ENCODE peak calls at places on chromosomes 16 and 17, in five cellular contexts. One of them, this sample, is unnamed.

GRCh38 chr17:66228887-66229782 is at the start of gene APOH:
- DNase-seq in glutamatergic neuron: no peak
- DNase-seq in AG09319: no peak
- DNase-seq in retinal pigment epithelial cell: no peak
- DNase-seq in epithelial cell of esophagus: no peak
- DNase-seq in this sample: no peak

GRCh38 chr16:1972490-1972877 is 631 bp downstream of the TBL3 start:
- DNase-seq in glutamatergic neuron: no peak
- DNase-seq in AG09319: no peak
- DNase-seq in retinal pigment epithelial cell: no peak
- DNase-seq in epithelial cell of esophagus: peak; percentile 59
- DNase-seq in this sample: no peak

GRCh38 chr16:16890964-16891363 is 512.0 kb downstream of the NPIPA7 start:
- DNase-seq in glutamatergic neuron: no peak
- DNase-seq in AG09319: no peak
- DNase-seq in retinal pigment epithelial cell: no peak
- DNase-seq in epithelial cell of esophagus: no peak
- DNase-seq in this sample: no peak

GRCh38 chr16:50313596-50314483 is 47.5 kb downstream of the ADCY7 start:
- DNase-seq in glutamatergic neuron: no peak
- DNase-seq in AG09319: no peak
- DNase-seq in retinal pigment epithelial cell: no peak
- DNase-seq in epithelial cell of esophagus: peak; percentile 41
- DNase-seq in this sample: peak; percentile 14

GRCh38 chr16:86201746-86202145 is 302.8 kb downstream of the IRF8 start:
- DNase-seq in glutamatergic neuron: no peak
- DNase-seq in AG09319: no peak
- DNase-seq in retinal pigment epithelial cell: no peak
- DNase-seq in epithelial cell of esophagus: no peak
- DNase-seq in this sample: no peak

GRCh38 chr16:9225527-9226316 is 134.3 kb downstream of the HAPSTR1 start:
- DNase-seq in glutamatergic neuron: peak; percentile 39
- DNase-seq in AG09319: no peak
- DNase-seq in retinal pigment epithelial cell: no peak
- DNase-seq in epithelial cell of esophagus: no peak
- DNase-seq in this sample: no peak

GRCh38 chr16:4800290-4801041 is 2.0 kb downstream of the ROGDI start:
- DNase-seq in glutamatergic neuron: peak; percentile 70
- DNase-seq in AG09319: no peak
- DNase-seq in retinal pigment epithelial cell: no peak
- DNase-seq in epithelial cell of esophagus: peak; percentile 62
- DNase-seq in this sample: no peak

GRCh38 chr17:30594223-30594952 is 117.2 kb downstream of the GOSR1 start:
- DNase-seq in glutamatergic neuron: no peak
- DNase-seq in AG09319: no peak
- DNase-seq in retinal pigment epithelial cell: no peak
- DNase-seq in epithelial cell of esophagus: no peak
- DNase-seq in this sample: no peak

GRCh38 chr17:40343126-40344119 is 21.1 kb downstream of the GJD3 start:
- DNase-seq in glutamatergic neuron: no peak
- DNase-seq in AG09319: no peak
- DNase-seq in retinal pigment epithelial cell: no peak
- DNase-seq in epithelial cell of esophagus: no peak
- DNase-seq in this sample: no peak

GRCh38 chr17:1056761-1057160 is 59.8 kb downstream of the TIMM22 start:
- DNase-seq in glutamatergic neuron: no peak
- DNase-seq in AG09319: no peak
- DNase-seq in retinal pigment epithelial cell: no peak
- DNase-seq in epithelial cell of esophagus: no peak
- DNase-seq in this sample: no peak

GRCh38 chr16:74888227-74888862 is 96.6 kb downstream of the WDR59 start:
- DNase-seq in glutamatergic neuron: no peak
- DNase-seq in AG09319: no peak
- DNase-seq in retinal pigment epithelial cell: no peak
- DNase-seq in epithelial cell of esophagus: peak; percentile 65
- DNase-seq in this sample: no peak

GRCh38 chr17:18315498-18316360 is 636 bp downstream of the SMCR8 start:
- DNase-seq in glutamatergic neuron: no peak
- DNase-seq in AG09319: no peak
- DNase-seq in retinal pigment epithelial cell: no peak
- DNase-seq in epithelial cell of esophagus: no peak
- DNase-seq in this sample: no peak

GRCh38 chr17:10748475-10749110 is 18.8 kb upstream of the TMEM220 start:
- DNase-seq in glutamatergic neuron: no peak
- DNase-seq in AG09319: no peak
- DNase-seq in retinal pigment epithelial cell: no peak
- DNase-seq in epithelial cell of esophagus: no peak
- DNase-seq in this sample: no peak

GRCh38 chr17:46020023-46020735 is 21.1 kb downstream of the STH start:
- DNase-seq in glutamatergic neuron: no peak
- DNase-seq in AG09319: no peak
- DNase-seq in retinal pigment epithelial cell: no peak
- DNase-seq in epithelial cell of esophagus: no peak
- DNase-seq in this sample: peak; percentile 40

GRCh38 chr16:82945420-82946096 is 318.8 kb downstream of the CDH13 start:
- DNase-seq in glutamatergic neuron: no peak
- DNase-seq in AG09319: no peak
- DNase-seq in retinal pigment epithelial cell: no peak
- DNase-seq in epithelial cell of esophagus: no peak
- DNase-seq in this sample: no peak

GRCh38 chr17:42132941-42133340 is 10.3 kb downstream of the HSPB9 start:
- DNase-seq in glutamatergic neuron: no peak
- DNase-seq in AG09319: peak; percentile 49
- DNase-seq in retinal pigment epithelial cell: peak; percentile 74
- DNase-seq in epithelial cell of esophagus: peak; percentile 61
- DNase-seq in this sample: no peak

GRCh38 chr16:14309001-14309886 is 238.1 kb downstream of the MRTFB start:
- DNase-seq in glutamatergic neuron: no peak
- DNase-seq in AG09319: no peak
- DNase-seq in retinal pigment epithelial cell: no peak
- DNase-seq in epithelial cell of esophagus: peak; percentile 97
- DNase-seq in this sample: no peak

GRCh38 chr16:67104061-67104460 is 5.7 kb upstream of the PHAF1 start:
- DNase-seq in glutamatergic neuron: peak; percentile 54
- DNase-seq in AG09319: no peak
- DNase-seq in retinal pigment epithelial cell: no peak
- DNase-seq in epithelial cell of esophagus: no peak
- DNase-seq in this sample: no peak
- TF ChIP-seq CTCF in glutamatergic neuron: peak; percentile 26
- TF ChIP-seq CTCF in AG09319: peak; percentile 28
- TF ChIP-seq CTCF in retinal pigment epithelial cell: peak; percentile 56
- TF ChIP-seq CTCF in epithelial cell of esophagus: peak; percentile 22
- TF ChIP-seq CTCF in this sample: no peak

GRCh38 chr17:78959803-78960202 is 19.9 kb downstream of the LGALS3BP start:
- DNase-seq in glutamatergic neuron: no peak
- DNase-seq in AG09319: no peak
- DNase-seq in retinal pigment epithelial cell: no peak
- DNase-seq in epithelial cell of esophagus: no peak
- DNase-seq in this sample: no peak
- TF ChIP-seq CTCF in glutamatergic neuron: no peak
- TF ChIP-seq CTCF in AG09319: no peak
- TF ChIP-seq CTCF in retinal pigment epithelial cell: no peak
- TF ChIP-seq CTCF in epithelial cell of esophagus: no peak
- TF ChIP-seq CTCF in this sample: no peak

DNA sequence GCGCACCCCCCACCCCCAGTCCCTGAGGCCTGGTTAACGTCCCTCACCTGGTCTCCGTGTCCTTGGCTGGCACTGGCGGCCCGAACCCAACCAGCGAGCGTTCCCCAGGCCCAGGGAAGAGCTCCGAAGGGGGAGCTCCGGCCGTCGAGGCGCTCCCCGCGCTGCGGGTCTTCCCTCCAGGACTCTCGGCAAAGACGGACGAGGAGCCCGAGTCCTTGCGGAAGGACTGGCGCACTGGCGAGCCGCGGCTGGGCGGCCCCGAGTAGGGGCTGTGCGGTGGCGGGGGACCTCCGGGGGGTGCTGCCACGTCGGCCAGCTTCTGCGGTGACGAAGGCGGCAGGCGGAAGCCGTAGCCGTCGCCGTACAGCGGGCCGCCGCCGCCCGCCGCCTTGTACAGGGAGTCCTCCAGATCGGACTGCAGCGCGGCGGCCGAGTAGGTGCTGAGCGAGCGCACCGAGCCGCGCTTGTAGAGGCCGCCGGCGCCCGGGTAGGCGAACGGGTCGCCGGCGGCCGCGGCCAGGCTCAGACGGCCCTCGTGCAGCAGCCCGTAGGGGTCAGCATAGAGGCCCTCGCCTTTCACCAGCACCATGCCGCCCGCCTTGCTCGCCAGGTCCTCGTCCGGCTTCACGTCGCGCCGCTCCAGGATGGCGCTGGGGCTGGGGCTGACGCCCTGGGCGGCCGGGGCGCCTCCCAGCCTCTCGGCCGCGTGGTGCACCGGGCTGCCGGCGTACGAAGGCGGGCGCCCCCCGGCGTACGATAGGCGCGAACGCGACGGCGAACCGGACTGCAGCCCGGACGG is 44.1 kb downstream of the SRCIN1 start:
- DNase-seq in glutamatergic neuron: peak; percentile 71
- DNase-seq in AG09319: no peak
- DNase-seq in retinal pigment epithelial cell: no peak
- DNase-seq in epithelial cell of esophagus: no peak
- DNase-seq in this sample: no peak
- TF ChIP-seq CTCF in glutamatergic neuron: no peak
- TF ChIP-seq CTCF in AG09319: no peak
- TF ChIP-seq CTCF in retinal pigment epithelial cell: no peak
- TF ChIP-seq CTCF in epithelial cell of esophagus: no peak
- TF ChIP-seq CTCF in this sample: no peak

GRCh38 chr16:70715113-70715711 is 29.4 kb upstream of the MTSS2 start:
- DNase-seq in glutamatergic neuron: no peak
- DNase-seq in AG09319: peak; percentile 90
- DNase-seq in retinal pigment epithelial cell: peak; percentile 91
- DNase-seq in epithelial cell of esophagus: peak; percentile 100
- DNase-seq in this sample: no peak
- TF ChIP-seq CTCF in glutamatergic neuron: no peak
- TF ChIP-seq CTCF in AG09319: no peak
- TF ChIP-seq CTCF in retinal pigment epithelial cell: peak; percentile 16
- TF ChIP-seq CTCF in epithelial cell of esophagus: peak; percentile 30
- TF ChIP-seq CTCF in this sample: no peak

GRCh38 chr16:23597003-23597756 is 1.1 kb upstream of the NDUFAB1 start:
- DNase-seq in glutamatergic neuron: peak; percentile 57
- DNase-seq in AG09319: no peak
- DNase-seq in retinal pigment epithelial cell: no peak
- DNase-seq in epithelial cell of esophagus: peak; percentile 39
- DNase-seq in this sample: peak; percentile 24
- TF ChIP-seq CTCF in glutamatergic neuron: no peak
- TF ChIP-seq CTCF in AG09319: no peak
- TF ChIP-seq CTCF in retinal pigment epithelial cell: peak; percentile 37
- TF ChIP-seq CTCF in epithelial cell of esophagus: no peak
- TF ChIP-seq CTCF in this sample: no peak

GRCh38 chr17:74118504-74118903 is 85.0 kb upstream of the RPL38 start:
- DNase-seq in glutamatergic neuron: peak; percentile 70
- DNase-seq in AG09319: no peak
- DNase-seq in retinal pigment epithelial cell: no peak
- DNase-seq in epithelial cell of esophagus: no peak
- DNase-seq in this sample: no peak
- TF ChIP-seq CTCF in glutamatergic neuron: peak; percentile 44
- TF ChIP-seq CTCF in AG09319: no peak
- TF ChIP-seq CTCF in retinal pigment epithelial cell: no peak
- TF ChIP-seq CTCF in epithelial cell of esophagus: no peak
- TF ChIP-seq CTCF in this sample: no peak

GRCh38 chr16:89490386-89491237 is at the start of gene ANKRD11:
- DNase-seq in glutamatergic neuron: peak; percentile 96
- DNase-seq in AG09319: peak; percentile 99
- DNase-seq in retinal pigment epithelial cell: peak; percentile 99
- DNase-seq in epithelial cell of esophagus: peak; percentile 100
- DNase-seq in this sample: peak; percentile 99

GRCh38 chr16:89491974-89492687 is 1.8 kb upstream of the ANKRD11 start:
- DNase-seq in glutamatergic neuron: no peak
- DNase-seq in AG09319: no peak
- DNase-seq in retinal pigment epithelial cell: no peak
- DNase-seq in epithelial cell of esophagus: no peak
- DNase-seq in this sample: no peak

GRCh38 chr16:89489731-89490385 is 503 bp downstream of the ANKRD11 start:
- DNase-seq in glutamatergic neuron: no peak
- DNase-seq in AG09319: no peak
- DNase-seq in retinal pigment epithelial cell: no peak
- DNase-seq in epithelial cell of esophagus: no peak
- DNase-seq in this sample: no peak

GRCh38 chr16:89489040-89489721 is 1.2 kb downstream of the ANKRD11 start:
- DNase-seq in glutamatergic neuron: peak; percentile 76
- DNase-seq in AG09319: peak; percentile 94
- DNase-seq in retinal pigment epithelial cell: peak; percentile 89
- DNase-seq in epithelial cell of esophagus: peak; percentile 93
- DNase-seq in this sample: peak; percentile 64

GRCh38 chr16:89491238-89491869 is 993 bp upstream of the ANKRD11 start:
- DNase-seq in glutamatergic neuron: no peak
- DNase-seq in AG09319: no peak
- DNase-seq in retinal pigment epithelial cell: no peak
- DNase-seq in epithelial cell of esophagus: no peak
- DNase-seq in this sample: no peak
- TF ChIP-seq CTCF in glutamatergic neuron: peak; percentile 52
- TF ChIP-seq CTCF in AG09319: no peak
- TF ChIP-seq CTCF in retinal pigment epithelial cell: no peak
- TF ChIP-seq CTCF in epithelial cell of esophagus: peak; percentile 17
- TF ChIP-seq CTCF in this sample: no peak

GRCh38 chr16:23710008-23710407 is 3.0 kb downstream of the ERN2 start:
- DNase-seq in glutamatergic neuron: no peak
- DNase-seq in AG09319: no peak
- DNase-seq in retinal pigment epithelial cell: no peak
- DNase-seq in epithelial cell of esophagus: no peak
- DNase-seq in this sample: no peak
- TF ChIP-seq CTCF in glutamatergic neuron: no peak
- TF ChIP-seq CTCF in AG09319: no peak
- TF ChIP-seq CTCF in retinal pigment epithelial cell: no peak
- TF ChIP-seq CTCF in epithelial cell of esophagus: no peak
- TF ChIP-seq CTCF in this sample: no peak

This sample was measured in activated B cell treated with CpG ODN at 0.5 μM for 24 hours.